ENCODE peak calls at places on chromosomes 12 and 14, in four cellular contexts. S is lower lobe of right lung; L is CD8-positive, alpha-beta T cell; B is spleen. A is an unnamed sample.

GRCh38 chr14:79280400-79280670 is 931.0 kb downstream of the DIO2 start:
- DNase-seq in S (no peak), L (no peak), B (no peak), A (no peak)

GRCh38 chr14:76090611-76091010 is 61.1 kb upstream of the GPATCH2L start:
- DNase-seq in S (no peak), L (no peak), B (no peak), A (peak; percentile 15)

GRCh38 chr12:115223322-115223721 is 539.3 kb upstream of the TBX3 start:
- DNase-seq in S (no peak), L (no peak), B (no peak), A (peak; percentile 71)

GRCh38 chr14:27392153-27392552 is 794.3 kb upstream of the NOVA1 start:
- DNase-seq in S (no peak), L (no peak), B (no peak), A (no peak)

GRCh38 chr14:95310635-95311380 is 8.9 kb downstream of the CLMN start:
- DNase-seq in S (no peak), L (no peak), B (no peak), A (no peak)

GRCh38 chr14:38554046-38554445 is 298.2 kb upstream of the CLEC14A start:
- DNase-seq in S (no peak), L (no peak), B (no peak), A (no peak)

GRCh38 chr14:70982204-70982603 is 74.9 kb downstream of the PCNX1 start:
- DNase-seq in S (no peak), L (no peak), B (no peak), A (no peak)

GRCh38 chr12:100708591-100708990 is 86.0 kb upstream of the ANO4 start:
- DNase-seq in S (no peak), L (no peak), B (no peak), A (no peak)

GRCh38 chr14:55201219-55202096 is 10.1 kb upstream of the DLGAP5 start:
- DNase-seq in S (no peak), L (no peak), B (no peak), A (no peak)

GRCh38 chr12:114406326-114407033 is 536 bp upstream of the TBX5 start:
- DNase-seq in S (no peak), L (no peak), B (no peak), A (no peak)

GRCh38 chr14:43793579-43793978 is 713.5 kb downstream of the FSCB start:
- DNase-seq in S (no peak), L (no peak), B (no peak), A (no peak)

GRCh38 chr14:43790681-43791080 is 716.4 kb downstream of the FSCB start:
- DNase-seq in S (no peak), L (no peak), B (no peak), A (no peak)

GRCh38 chr14:43792980-43793379 is 714.1 kb downstream of the FSCB start:
- DNase-seq in S (no peak), L (no peak), B (no peak), A (no peak)

DNA sequence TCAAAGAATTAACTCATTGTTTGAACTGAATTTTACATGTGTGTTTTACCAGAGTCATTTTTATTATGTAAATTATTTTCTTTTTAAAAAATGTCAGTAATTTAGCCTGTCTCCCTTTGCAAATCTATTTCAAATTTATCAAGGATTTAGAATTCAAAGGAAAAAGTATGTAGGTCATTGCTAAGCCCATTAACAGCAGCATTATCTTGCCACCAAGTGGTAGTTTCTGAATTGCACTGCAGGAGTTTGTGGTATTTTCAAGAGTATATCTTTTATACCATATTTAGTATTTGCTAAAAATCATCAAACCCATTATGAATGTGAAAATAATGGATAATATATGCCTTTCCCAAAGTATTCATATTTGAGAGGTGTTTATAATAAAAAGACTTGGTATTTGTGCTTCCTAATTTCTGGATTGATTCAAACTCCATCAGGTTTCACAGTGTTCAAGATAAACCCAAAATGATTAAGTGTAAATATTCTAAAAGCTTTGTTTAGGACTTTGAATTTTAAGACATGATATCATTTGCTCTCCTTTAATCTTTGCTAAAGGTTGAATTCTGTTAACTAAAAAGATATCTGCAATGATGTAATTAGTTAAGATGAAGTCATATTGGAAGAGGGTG is 711.4 kb downstream of the FSCB start:
- DNase-seq in S (no peak), L (no peak), B (no peak), A (peak; percentile 13)
- TF ChIP-seq CTCF in S (no peak), L (no peak), B (peak; percentile 34), A (peak; percentile 68)

GRCh38 chr14:101627913-101628257 is 66.6 kb downstream of the DIO3 start:
- DNase-seq in S (no peak), L (no peak), B (no peak), A (no peak)
- H3K4me3 ChIP-seq in S (peak overlapping the region; percentile 27), L (no peak overlapping the region), B (no peak overlapping the region), A (no peak overlapping the region)

GRCh38 chr12:25089738-25090137 is 105.2 kb downstream of the DNAI7 start:
- DNase-seq in S (no peak), L (no peak), B (no peak), A (no peak)
- TF ChIP-seq CTCF in S (no peak), L (no peak), B (no peak), A (no peak)

GRCh38 chr14:22281322-22281977 is 307.6 kb downstream of the DAD1 start:
- DNase-seq in S (no peak), L (no peak), B (no peak), A (no peak)

GRCh38 chr14:22282429-22282828 is 306.6 kb downstream of the DAD1 start:
- DNase-seq in S (no peak), L (no peak), B (no peak), A (no peak)

GRCh38 chr14:22280497-22281321 is 308.3 kb downstream of the DAD1 start:
- DNase-seq in S (no peak), L (no peak), B (no peak), A (no peak)

GRCh38 chr14:22272408-22272807 is 316.6 kb downstream of the DAD1 start:
- DNase-seq in S (no peak), L (no peak), B (no peak), A (no peak)

DNA sequence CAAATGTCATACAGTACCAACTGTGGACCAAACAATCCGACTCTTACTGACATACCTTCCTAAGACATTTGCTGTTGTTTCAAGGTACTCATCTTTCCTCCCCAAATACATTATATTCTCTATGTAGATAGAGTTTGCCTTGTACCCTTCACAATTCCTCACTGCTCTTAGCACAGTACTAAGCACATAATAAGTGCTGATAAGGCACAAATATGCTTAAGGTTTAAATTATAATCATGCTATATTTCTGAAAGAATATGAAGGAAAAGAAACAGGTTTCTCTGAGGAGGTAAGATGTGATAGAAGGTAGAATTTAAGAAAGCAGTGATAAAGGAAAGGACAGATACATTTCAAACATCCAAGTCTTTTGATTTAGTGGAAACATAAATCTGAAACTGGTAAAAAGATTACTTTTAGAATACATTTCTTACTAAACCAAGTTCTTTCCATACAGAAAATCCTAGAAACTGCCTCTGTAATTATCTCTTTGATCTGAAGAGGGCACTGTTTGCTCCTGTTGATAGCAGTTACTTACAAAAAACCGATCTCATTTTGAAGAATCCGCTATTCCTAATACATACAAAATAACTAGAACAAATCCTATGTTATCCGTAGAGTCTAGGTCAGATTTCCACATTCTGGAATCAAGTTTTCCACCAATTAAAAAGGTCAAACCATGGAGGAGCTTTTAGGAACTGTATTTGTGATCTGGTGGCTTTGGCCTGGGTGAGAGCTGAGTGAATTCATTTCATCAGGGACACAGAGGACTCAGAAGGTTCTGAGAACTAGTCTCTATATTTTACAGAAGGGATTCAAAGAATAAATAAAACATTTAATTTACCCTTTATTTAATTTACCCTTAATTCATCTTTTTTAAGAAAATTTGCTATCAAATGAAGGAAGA is 311.9 kb downstream of the DAD1 start:
- DNase-seq in S (no peak), L (no peak), B (no peak), A (no peak)
- H3K4me3 ChIP-seq in S (no peak overlapping the region), L (no peak overlapping the region), B (no peak overlapping the region), A (no peak overlapping the region)

GRCh38 chr14:26191123-26191522 is 406.7 kb downstream of the NOVA1 start:
- DNase-seq in S (no peak), L (no peak), B (no peak), A (no peak)
- TF ChIP-seq CTCF in S (no peak), L (no peak), B (no peak), A (peak; percentile 41)

A was measured in retinal pigment epithelial cell.